ENCODE peak calls at places on chromosomes 2 and 18, in four cellular contexts. P is NCI-H2081, R is GM04504, I is left colon. L is an unnamed sample.

GRCh38 chr2:237725661-237726060 is 72.9 kb upstream of the RBM44 start:
- DNase-seq in P (no peak), R (no peak), I (no peak), L (no peak)

GRCh38 chr2:21819475-21819874 is 695.7 kb downstream of the TDRD15 start:
- DNase-seq in P (no peak), R (no peak), I (no peak), L (no peak)

GRCh38 chr2:69163109-69163508 is 150.1 kb downstream of the ANTXR1 start:
- DNase-seq in P (no peak), R (peak; percentile 68), I (no peak), L (no peak)

GRCh38 chr2:107337209-107337898 is 451.4 kb upstream of the ST6GAL2 start:
- DNase-seq in P (no peak), R (no peak), I (no peak), L (no peak)

GRCh38 chr18:11950824-11951223 is 30.5 kb upstream of the IMPA2 start:
- DNase-seq in P (no peak), R (no peak), I (no peak), L (no peak)

GRCh38 chr2:162828545-162828944 is 10.0 kb downstream of the KCNH7 start:
- DNase-seq in P (no peak), R (no peak), I (no peak), L (no peak)

GRCh38 chr18:59921384-59921891 is 21.6 kb downstream of the PMAIP1 start:
- DNase-seq in P (no peak), R (no peak), I (no peak), L (no peak)

GRCh38 chr2:96687266-96687665 is 44.7 kb downstream of the FER1L5 start:
- DNase-seq in P (no peak), R (no peak), I (no peak), L (no peak)

GRCh38 chr2:38547791-38548190 is 54.9 kb downstream of the HNRNPLL start:
- DNase-seq in P (no peak), R (no peak), I (no peak), L (no peak)

GRCh38 chr2:174442546-174443510 is 44.0 kb downstream of the GPR155 start:
- DNase-seq in P (no peak), R (peak; percentile 54), I (no peak), L (no peak)

GRCh38 chr2:46779447-46779941 is 136.1 kb downstream of the MCFD2 start:
- DNase-seq in P (no peak), R (no peak), I (no peak), L (no peak)

GRCh38 chr2:45962522-45962921 is 311.0 kb downstream of the PRKCE start:
- DNase-seq in P (peak; percentile 37), R (peak; percentile 74), I (peak; percentile 29), L (peak; percentile 76)

GRCh38 chr2:19540739-19541503 is 182.5 kb upstream of the OSR1 start:
- DNase-seq in P (no peak), R (peak; percentile 92), I (no peak), L (no peak)

GRCh38 chr2:111705206-111705605 is 178.8 kb downstream of the ANAPC1 start:
- DNase-seq in P (no peak), R (no peak), I (no peak), L (no peak)

GRCh38 chr18:77702686-77703085 is 453.0 kb downstream of the GALR1 start:
- DNase-seq in P (peak; percentile 76), R (no peak), I (no peak), L (peak; percentile 7)

GRCh38 chr2:67965246-67965645 is 97.6 kb downstream of the C1D start:
- DNase-seq in P (no peak), R (no peak), I (no peak), L (no peak)

GRCh38 chr2:232204457-232204931 is 174.1 kb upstream of the ALPP start:
- DNase-seq in P (no peak), R (peak; percentile 19), I (no peak), L (no peak)

GRCh38 chr2:150182564-150183249 is 304.8 kb downstream of the RND3 start:
- DNase-seq in P (no peak), R (no peak), I (no peak), L (no peak)

GRCh38 chr2:177393381-177393780 is 808 bp downstream of the AGPS start:
- DNase-seq in P (no peak), R (no peak), I (peak; percentile 20), L (no peak)

GRCh38 chr18:77807650-77808049 is 558.0 kb downstream of the GALR1 start:
- DNase-seq in P (no peak), R (no peak), I (no peak), L (no peak)

GRCh38 chr18:78908462-78908861 is 71.2 kb upstream of the SALL3 start:
- DNase-seq in P (no peak), R (no peak), I (no peak), L (no peak)

GRCh38 chr2:148338544-148338943 is 306.0 kb upstream of the EPC2 start:
- DNase-seq in P (no peak), R (peak; percentile 34), I (no peak), L (no peak)